ENCODE peak calls at places on chromosomes 4 and X, in six cellular contexts. L is naive thymus-derived CD4-positive, alpha-beta T cell; W is gastrocnemius medialis; T is HCT116; O is heart left ventricle; Q is pancreas. Y is an unnamed sample. For H3K36me3, the result is how much of the 10 kb centered on the place peaks cover.

GRCh38 chr4:12421364-12421763 is 992.7 kb upstream of the HS3ST1 start:
- ATAC-seq in L (no peak), W (no peak), T (peak), O (no peak), Q (no peak), Y (no peak)

GRCh38 chr4:111696505-111696904 is 448.7 kb upstream of the FAM241A start:
- ATAC-seq in L (no peak), W (no peak), T (no peak), O (no peak), Q (no peak), Y (no peak)

GRCh38 chr4:128615197-128615596 is 194.3 kb upstream of the JADE1 start:
- ATAC-seq in L (no peak), W (no peak), T (no peak), O (no peak), Q (no peak), Y (no peak)

GRCh38 chrX:55056820-55057690 is 17.8 kb upstream of the PAGE2B start:
- ATAC-seq in L (peak), W (no peak), T (peak), O (no peak), Q (no peak), Y (no peak)

GRCh38 chrX:105647749-105648148 is 174.6 kb upstream of the NRK start:
- ATAC-seq in L (no peak), W (no peak), T (no peak), O (no peak), Q (no peak), Y (no peak)

GRCh38 chr4:73979407-73979806 is 2.4 kb downstream of the PF4 start:
- ATAC-seq in L (no peak), W (no peak), T (no peak), O (no peak), Q (no peak), Y (no peak)

GRCh38 chr4:81919238-81919637 is 447.5 kb upstream of the RASGEF1B start:
- ATAC-seq in L (peak), W (no peak), T (peak), O (no peak), Q (no peak), Y (no peak)

GRCh38 chr4:139082750-139083532 is 67.4 kb downstream of the NOCT start:
- ATAC-seq in L (peak), W (peak), T (peak), O (peak), Q (peak), Y (peak)

GRCh38 chrX:31580227-31580626 is 508.4 kb upstream of the FTHL17 start:
- ATAC-seq in L (no peak), W (no peak), T (no peak), O (no peak), Q (no peak), Y (no peak)

GRCh38 chrX:50814701-50815476 is 895 bp upstream of the SHROOM4 start:
- ATAC-seq in L (no peak), W (no peak), T (no peak), O (no peak), Q (no peak), Y (no peak)

GRCh38 chr4:80016506-80016905 is 56.5 kb downstream of the ANTXR2 start:
- ATAC-seq in L (no peak), W (no peak), T (no peak), O (no peak), Q (no peak), Y (no peak)

GRCh38 chrX:136961594-136962135 is 72.1 kb downstream of the GPR101 start:
- ATAC-seq in L (no peak), W (no peak), T (no peak), O (no peak), Q (no peak), Y (no peak)

GRCh38 chr4:48570646-48571220 is 80.7 kb downstream of the ZAR1 start:
- ATAC-seq in L (no peak), W (no peak), T (peak), O (no peak), Q (no peak), Y (no peak)

GRCh38 chr4:114036426-114036825 is 57.0 kb upstream of the ARSJ start:
- ATAC-seq in L (no peak), W (no peak), T (no peak), O (no peak), Q (no peak), Y (no peak)

GRCh38 chr4:165208741-165209388 is 1.5 kb downstream of the KLHL2 start:
- ATAC-seq in L (no peak), W (no peak), T (no peak), O (no peak), Q (no peak), Y (no peak)

GRCh38 chr4:2417765-2418651 is at the start of gene ZFYVE28:
- ATAC-seq in L (no peak), W (peak), T (peak), O (no peak), Q (peak), Y (peak)

GRCh38 chr4:183506389-183506735 is 1.5 kb downstream of the ING2 start:
- ATAC-seq in L (no peak), W (no peak), T (no peak), O (no peak), Q (no peak), Y (no peak)

GRCh38 chr4:508675-509373 is 9.8 kb downstream of the PIGG start:
- ATAC-seq in L (no peak), W (no peak), T (no peak), O (no peak), Q (no peak), Y (no peak)

GRCh38 chr4:504076-504475 is 5.1 kb downstream of the PIGG start:
- ATAC-seq in L (no peak), W (no peak), T (no peak), O (peak), Q (no peak), Y (no peak)

GRCh38 chr4:507745-508512 is 8.9 kb downstream of the PIGG start:
- ATAC-seq in L (no peak), W (no peak), T (no peak), O (no peak), Q (no peak), Y (no peak)

GRCh38 chr4:513327-513726 is 14.3 kb downstream of the PIGG start:
- ATAC-seq in L (no peak), W (no peak), T (no peak), O (peak), Q (no peak), Y (no peak)

DNA sequence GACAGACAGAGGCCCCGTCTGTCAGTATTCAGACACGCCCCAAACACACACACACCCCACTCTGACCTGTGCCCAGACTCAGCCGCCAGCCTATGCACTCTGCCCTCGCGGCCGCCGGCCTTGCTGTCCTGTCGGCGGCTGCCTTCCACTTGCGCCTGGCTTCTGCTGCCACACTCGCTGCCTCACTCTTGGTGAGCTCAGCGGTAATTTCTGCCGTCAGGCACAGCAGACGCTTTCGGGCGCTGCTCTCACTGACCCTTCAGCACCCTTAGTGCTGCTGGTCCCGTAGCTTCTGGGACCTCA is 10.3 kb downstream of the PIGG start:
- ATAC-seq in L (no peak), W (no peak), T (no peak), O (no peak), Q (no peak), Y (no peak)
- H3K36me3 ChIP-seq in L (half or more), W (half or more), T (under half), O (half or more), Q (under half), Y (under half)

DNA sequence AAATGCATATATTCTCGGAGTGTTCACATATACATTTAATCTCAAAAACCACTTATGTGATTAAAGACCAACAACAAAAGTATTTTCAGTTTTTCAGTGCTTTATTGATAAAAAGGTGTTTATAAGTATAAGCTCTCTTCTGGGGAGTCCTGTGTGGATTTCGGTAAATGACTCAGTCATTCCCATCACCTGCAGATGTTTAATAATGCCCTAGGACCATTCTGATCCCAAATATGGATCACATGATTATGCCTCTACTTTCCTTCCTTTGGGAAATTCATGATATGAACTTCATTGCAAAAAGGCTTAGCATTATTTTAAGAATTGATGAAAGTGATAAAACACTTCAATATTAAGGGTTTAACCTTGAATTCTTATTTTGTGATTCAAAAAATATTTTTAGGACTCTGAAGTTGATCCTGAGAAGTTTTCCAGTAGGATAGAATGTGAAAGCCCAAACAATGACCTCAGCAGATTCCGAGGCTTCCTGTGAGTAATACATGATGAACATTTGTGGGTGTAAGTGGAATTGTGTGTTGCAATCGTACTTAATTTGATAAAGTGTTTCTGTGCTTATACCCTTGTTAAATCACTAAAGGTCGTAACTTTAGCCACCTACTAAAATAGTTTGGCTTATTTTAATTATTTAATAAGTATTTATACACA is 40.2 kb downstream of the ATP10D start:
- ATAC-seq in L (no peak), W (peak), T (no peak), O (peak), Q (no peak), Y (peak)
- H3K36me3 ChIP-seq in L (under half), W (under half), T (under half), O (half or more), Q (under half), Y (under half)

DNA sequence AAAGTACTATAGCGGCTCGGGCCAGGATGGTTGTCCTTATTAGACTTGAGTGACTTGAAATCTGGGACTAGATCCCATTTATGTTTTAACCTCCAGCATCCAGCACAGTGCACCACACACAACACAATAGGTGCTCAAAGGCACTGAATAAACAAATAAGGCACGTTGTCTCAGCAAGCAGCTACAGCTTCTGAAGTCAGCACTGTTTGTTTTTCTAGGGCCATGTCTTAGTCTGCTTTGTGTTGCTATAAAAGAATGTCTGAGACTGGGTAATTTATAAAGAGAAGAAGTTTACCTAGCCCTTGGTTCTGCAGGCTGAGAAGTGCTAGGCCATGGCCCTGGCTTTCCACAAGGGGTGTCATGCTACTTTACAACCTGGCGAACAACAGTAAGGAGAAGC is 102.1 kb upstream of the LNX1 start:
- ATAC-seq in L (no peak), W (no peak), T (no peak), O (no peak), Q (no peak), Y (no peak)
- H3K36me3 ChIP-seq in L (under half), W (under half), T (under half), O (under half), Q (under half), Y (under half)

GRCh38 chr4:86771141-86771540 is 78.0 kb downstream of the SLC10A6 start:
- ATAC-seq in L (no peak), W (no peak), T (no peak), O (no peak), Q (no peak), Y (no peak)

GRCh38 chr4:86775061-86775460 is 74.1 kb downstream of the SLC10A6 start:
- ATAC-seq in L (no peak), W (no peak), T (no peak), O (no peak), Q (no peak), Y (no peak)

GRCh38 chr4:86769794-86770193 is 79.4 kb downstream of the SLC10A6 start:
- ATAC-seq in L (no peak), W (no peak), T (no peak), O (no peak), Q (no peak), Y (no peak)
- H3K36me3 ChIP-seq in L (under half), W (under half), T (under half), O (half or more), Q (under half), Y (half or more)

DNA sequence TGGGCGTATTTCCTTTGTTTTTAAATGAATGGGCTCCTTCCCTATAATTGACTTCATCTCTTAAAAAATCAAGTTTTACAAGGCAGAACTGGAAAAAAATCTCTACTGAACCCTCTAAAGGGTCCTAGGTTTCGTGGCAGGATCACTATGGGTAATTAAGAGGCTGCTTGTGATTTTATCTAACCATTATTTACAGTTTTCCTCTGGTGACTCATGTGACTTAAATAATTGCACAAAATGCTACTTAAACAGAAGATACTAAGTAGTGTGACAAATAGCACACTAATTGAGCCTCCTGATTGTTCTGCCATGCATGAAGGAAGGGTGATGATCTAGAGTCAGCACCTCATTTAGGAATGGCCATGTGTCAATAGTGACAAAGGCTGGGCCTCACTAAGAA is 35.5 kb downstream of the OFD1 start:
- ATAC-seq in L (no peak), W (no peak), T (no peak), O (no peak), Q (no peak), Y (no peak)
- H3K36me3 ChIP-seq in L (under half), W (under half), T (under half), O (half or more), Q (under half), Y (under half)

GRCh38 chr4:773214-773613 is 52.7 kb downstream of the CPLX1 start:
- ATAC-seq in L (no peak), W (peak), T (no peak), O (peak), Q (no peak), Y (no peak)

GRCh38 chr4:771464-771863 is 54.5 kb downstream of the CPLX1 start:
- ATAC-seq in L (no peak), W (no peak), T (no peak), O (peak), Q (no peak), Y (no peak)

GRCh38 chr4:772776-773175 is 53.2 kb downstream of the CPLX1 start:
- ATAC-seq in L (no peak), W (peak), T (no peak), O (peak), Q (no peak), Y (no peak)

GRCh38 chr4:770022-770421 is 55.9 kb downstream of the CPLX1 start:
- ATAC-seq in L (no peak), W (no peak), T (no peak), O (no peak), Q (no peak), Y (no peak)

DNA sequence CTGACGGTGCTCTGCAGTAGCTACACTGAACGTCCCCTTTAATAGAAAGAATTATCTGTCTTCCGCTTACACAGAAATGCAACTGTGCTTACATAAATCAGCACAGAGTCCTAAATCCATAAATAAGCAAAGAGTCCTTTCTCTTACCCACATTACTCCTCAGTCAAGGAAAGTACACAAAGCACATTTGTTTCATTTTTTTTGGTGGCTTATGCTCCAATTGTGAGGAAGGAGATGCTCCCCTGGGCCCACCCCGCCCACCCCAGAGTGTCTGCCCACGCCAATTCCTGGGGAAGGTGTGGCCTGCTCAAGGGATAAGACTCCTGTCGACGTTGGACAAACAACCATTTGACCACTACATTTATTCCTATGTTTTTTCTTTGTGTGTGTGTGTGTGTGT is 53.8 kb downstream of the CPLX1 start:
- ATAC-seq in L (no peak), W (peak), T (no peak), O (peak), Q (no peak), Y (peak)
- H3K36me3 ChIP-seq in L (half or more), W (under half), T (under half), O (half or more), Q (under half), Y (under half)

GRCh38 chr4:41264212-41264611 is 7.5 kb downstream of the UCHL1 start:
- ATAC-seq in L (no peak), W (no peak), T (no peak), O (no peak), Q (no peak), Y (no peak)
- H3K36me3 ChIP-seq in L (under half), W (under half), T (under half), O (under half), Q (under half), Y (under half)

GRCh38 chrX:2696698-2697215 is 5.7 kb downstream of the CD99 start:
- ATAC-seq in L (peak), W (no peak), T (no peak), O (peak), Q (no peak), Y (peak)
- H3K36me3 ChIP-seq in L (under half), W (under half), T (under half), O (under half), Q (under half), Y (under half)

Y was measured in gastroesophageal sphincter.